ENCODE peak calls at places on chromosomes 3 and 15, in seven cellular contexts. M, Y, H, T, N, L and F are unnamed samples.

GRCh38 chr3:48502728-48503168 is 1.2 kb downstream of the SHISA5 start:
- DNase-seq in M (no peak), Y (no peak), H (peak), T (no peak), N (no peak), L (no peak), F (no peak)

GRCh38 chr15:101039461-101039860 is 120.3 kb downstream of the LRRK1 start:
- DNase-seq in M (no peak), Y (no peak), H (no peak), T (no peak), N (no peak), L (no peak), F (no peak)

GRCh38 chr3:55485208-55485791 is 1.8 kb downstream of the WNT5A start:
- DNase-seq in M (peak), Y (peak), H (peak), T (peak), N (peak), L (peak), F (peak)

GRCh38 chr15:94421711-94422110 is 190.3 kb downstream of the MCTP2 start:
- DNase-seq in M (no peak), Y (no peak), H (no peak), T (no peak), N (no peak), L (no peak), F (no peak)

GRCh38 chr3:69712244-69712643 is 27.0 kb upstream of the MITF start:
- DNase-seq in M (no peak), Y (no peak), H (no peak), T (no peak), N (no peak), L (no peak), F (no peak)

GRCh38 chr3:42263354-42264346 is 2.3 kb downstream of the CCK start:
- DNase-seq in M (no peak), Y (no peak), H (peak), T (no peak), N (peak), L (no peak), F (no peak)

GRCh38 chr15:79086814-79087213 is 3.8 kb downstream of the RASGRF1 start:
- DNase-seq in M (no peak), Y (no peak), H (no peak), T (no peak), N (no peak), L (no peak), F (no peak)

GRCh38 chr15:91224750-91225380 is 124.8 kb downstream of the SV2B start:
- DNase-seq in M (peak), Y (no peak), H (peak), T (peak), N (peak), L (no peak), F (peak)

GRCh38 chr3:131036200-131036816 is 9.6 kb downstream of the NEK11 start:
- DNase-seq in M (no peak), Y (no peak), H (no peak), T (no peak), N (no peak), L (no peak), F (no peak)

GRCh38 chr15:59247364-59247763 is 40.7 kb downstream of the LDHAL6B start:
- DNase-seq in M (peak), Y (peak), H (peak), T (peak), N (peak), L (peak), F (peak)

GRCh38 chr3:29090912-29091597 is 189.8 kb upstream of the RBMS3 start:
- DNase-seq in M (no peak), Y (no peak), H (no peak), T (no peak), N (no peak), L (no peak), F (no peak)

GRCh38 chr3:110568246-110568645 is 503.4 kb upstream of the NECTIN3 start:
- DNase-seq in M (no peak), Y (no peak), H (no peak), T (no peak), N (no peak), L (no peak), F (no peak)

GRCh38 chr3:175179055-175179454 is 319.9 kb downstream of the NAALADL2 start:
- DNase-seq in M (no peak), Y (no peak), H (no peak), T (no peak), N (no peak), L (no peak), F (no peak)

GRCh38 chr3:153000325-153000724 is 161.7 kb upstream of the RAP2B start:
- DNase-seq in M (no peak), Y (no peak), H (no peak), T (no peak), N (no peak), L (no peak), F (no peak)

GRCh38 chr3:53185761-53186465 is 24.9 kb downstream of the PRKCD start:
- DNase-seq in M (no peak), Y (no peak), H (no peak), T (no peak), N (no peak), L (no peak), F (no peak)

GRCh38 chr15:66673410-66674322 is 28.4 kb upstream of the SMAD6 start:
- DNase-seq in M (peak), Y (peak), H (peak), T (peak), N (no peak), L (no peak), F (no peak)

GRCh38 chr3:23553353-23553752 is 252.4 kb upstream of the UBE2E1 start:
- DNase-seq in M (no peak), Y (no peak), H (no peak), T (no peak), N (no peak), L (no peak), F (no peak)

GRCh38 chr3:49238274-49239127 is 38.5 kb downstream of the C3orf62 start:
- DNase-seq in M (no peak), Y (no peak), H (no peak), T (no peak), N (no peak), L (no peak), F (peak)

GRCh38 chr3:121648219-121648958 is 12.3 kb downstream of the HCLS1 start:
- DNase-seq in M (no peak), Y (no peak), H (no peak), T (no peak), N (peak), L (peak), F (no peak)

GRCh38 chr3:31696009-31696297 is 163.2 kb downstream of the STT3B start:
- DNase-seq in M (no peak), Y (no peak), H (no peak), T (no peak), N (no peak), L (no peak), F (peak)

GRCh38 chr3:160852856-160853255 is 96.8 kb downstream of the PPM1L start:
- DNase-seq in M (no peak), Y (no peak), H (no peak), T (no peak), N (no peak), L (no peak), F (no peak)